ENCODE peak calls at places on chromosomes 5 and 9, in five cellular contexts. C, P, Z, K and A are unnamed samples.

GRCh38 chr5:132150565-132150964 is 77.0 kb downstream of the CSF2 start:
- DNase-seq in C (no peak), P (no peak), Z (no peak), K (no peak), A (no peak)

GRCh38 chr5:122300374-122300773 is 11.7 kb upstream of the SNCAIP start:
- DNase-seq in C (no peak), P (no peak), Z (no peak), K (no peak), A (no peak)

GRCh38 chr9:17531642-17532254 is 47.1 kb upstream of the SH3GL2 start:
- DNase-seq in C (no peak), P (no peak), Z (peak), K (no peak), A (no peak)

GRCh38 chr5:109983135-109983534 is 293.4 kb downstream of the MAN2A1 start:
- DNase-seq in C (no peak), P (no peak), Z (no peak), K (no peak), A (no peak)

GRCh38 chr5:77066191-77066590 is 20.9 kb downstream of the ZBED3 start:
- DNase-seq in C (no peak), P (no peak), Z (no peak), K (no peak), A (no peak)

GRCh38 chr5:143440448-143441102 is 37.1 kb upstream of the NR3C1 start:
- DNase-seq in C (no peak), P (no peak), Z (peak), K (no peak), A (no peak)

GRCh38 chr9:95816716-95817115 is 58.8 kb upstream of the ERCC6L2 start:
- DNase-seq in C (no peak), P (no peak), Z (no peak), K (peak), A (no peak)

GRCh38 chr5:10446490-10446889 is 4.8 kb downstream of the ROPN1L start:
- DNase-seq in C (no peak), P (no peak), Z (no peak), K (no peak), A (no peak)

GRCh38 chr9:16100596-16101091 is 547.8 kb downstream of the CCDC171 start:
- DNase-seq in C (peak), P (no peak), Z (peak), K (no peak), A (no peak)

GRCh38 chr5:141439411-141440141 is 9.3 kb downstream of the PCDHGA12 start:
- DNase-seq in C (no peak), P (no peak), Z (no peak), K (no peak), A (no peak)

GRCh38 chr5:78927657-78928282 is 57.3 kb downstream of the ARSB start:
- DNase-seq in C (no peak), P (no peak), Z (no peak), K (peak), A (no peak)

GRCh38 chr5:126234563-126235195 is 188.5 kb upstream of the GRAMD2B start:
- DNase-seq in C (no peak), P (no peak), Z (no peak), K (peak), A (no peak)

GRCh38 chr5:58284886-58285285 is 175.0 kb downstream of the PLK2 start:
- DNase-seq in C (no peak), P (no peak), Z (no peak), K (no peak), A (no peak)

GRCh38 chr9:105994970-105995369 is 300.6 kb downstream of the TMEM38B start:
- DNase-seq in C (no peak), P (no peak), Z (no peak), K (peak), A (no peak)

GRCh38 chr9:87238545-87238944 is 259.1 kb upstream of the DAPK1 start:
- DNase-seq in C (no peak), P (no peak), Z (no peak), K (no peak), A (no peak)

GRCh38 chr5:1831677-1832313 is 30.6 kb downstream of the NDUFS6 start:
- DNase-seq in C (no peak), P (no peak), Z (no peak), K (no peak), A (no peak)

GRCh38 chr9:111179577-111179976 is 141.3 kb upstream of the LPAR1 start:
- DNase-seq in C (peak), P (no peak), Z (no peak), K (no peak), A (no peak)

GRCh38 chr5:76765249-76765648 is 49.3 kb downstream of the F2R start:
- DNase-seq in C (no peak), P (no peak), Z (no peak), K (no peak), A (no peak)

GRCh38 chr9:32502459-32502858 is 23.5 kb downstream of the RIGI start:
- DNase-seq in C (no peak), P (no peak), Z (no peak), K (peak), A (no peak)

GRCh38 chr5:123035950-123036390 is 555 bp downstream of the PPIC start:
- DNase-seq in C (peak), P (peak), Z (peak), K (no peak), A (no peak)

GRCh38 chr5:37045703-37046102 is 169.1 kb downstream of the NIPBL start:
- DNase-seq in C (no peak), P (no peak), Z (no peak), K (no peak), A (no peak)

GRCh38 chr9:85212887-85213286 is 528.9 kb downstream of the AGTPBP1 start:
- DNase-seq in C (no peak), P (no peak), Z (no peak), K (peak), A (no peak)

GRCh38 chr9:124809741-124810500 is 33.0 kb downstream of the OLFML2A start:
- DNase-seq in C (no peak), P (no peak), Z (no peak), K (no peak), A (no peak)

GRCh38 chr5:174355208-174355612 is 309.7 kb downstream of the NSG2 start:
- DNase-seq in C (no peak), P (no peak), Z (no peak), K (no peak), A (no peak)

GRCh38 chr5:53642006-53642405 is 81.6 kb downstream of the NDUFS4 start:
- DNase-seq in C (no peak), P (no peak), Z (no peak), K (no peak), A (no peak)

GRCh38 chr5:14608169-14608568 is 26.6 kb downstream of the OTULINL start:
- DNase-seq in C (no peak), P (no peak), Z (no peak), K (no peak), A (no peak)

GRCh38 chr5:178206166-178207101 is 2.1 kb downstream of the HNRNPAB start:
- DNase-seq in C (no peak), P (no peak), Z (peak), K (no peak), A (no peak)

GRCh38 chr9:125600194-125600593 is 106.8 kb downstream of the MAPKAP1 start:
- DNase-seq in C (peak), P (no peak), Z (peak), K (no peak), A (no peak)

GRCh38 chr9:127388037-127388855 is 8.7 kb upstream of the SLC2A8 start:
- DNase-seq in C (no peak), P (peak), Z (peak), K (no peak), A (no peak)

DNA sequence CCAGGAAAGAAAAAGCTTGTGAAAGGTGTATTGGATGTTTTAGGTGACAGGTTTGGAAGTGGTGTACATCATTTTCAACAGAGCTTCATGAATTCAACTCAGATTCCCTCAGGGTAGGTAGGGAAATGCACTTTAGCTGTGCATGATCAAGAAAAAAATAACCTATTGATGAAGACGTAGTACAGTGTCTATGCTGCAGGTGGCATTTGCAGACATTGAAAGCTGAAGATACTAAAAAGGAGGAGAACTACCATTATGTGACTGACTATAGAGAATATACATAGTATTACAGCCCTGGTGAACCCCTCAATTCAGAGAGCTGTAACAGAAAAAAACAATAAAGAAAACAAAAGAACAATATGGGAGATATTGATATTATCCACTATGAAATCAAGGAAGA is 2344.7 kb upstream of the ACO1 start:
- DNase-seq in C (no peak), P (no peak), Z (no peak), K (no peak), A (no peak)
- TF ChIP-seq CTCF in C (no peak), P (no peak), Z (no peak), K (peak), A (no peak)

GRCh38 chr9:27545471-27545870 is 15.9 kb upstream of the MOB3B start:
- DNase-seq in C (peak), P (no peak), Z (peak), K (no peak), A (no peak)

GRCh38 chr9:27549196-27549737 is 19.7 kb upstream of the MOB3B start:
- DNase-seq in C (no peak), P (no peak), Z (no peak), K (no peak), A (no peak)

GRCh38 chr9:27542519-27542918 is 12.9 kb upstream of the MOB3B start:
- DNase-seq in C (no peak), P (no peak), Z (no peak), K (no peak), A (no peak)

GRCh38 chr9:27548055-27548741 is 18.6 kb upstream of the MOB3B start:
- DNase-seq in C (no peak), P (no peak), Z (no peak), K (no peak), A (no peak)
- TF ChIP-seq CTCF in C (peak), P (peak), Z (no peak), K (peak), A (peak)

DNA sequence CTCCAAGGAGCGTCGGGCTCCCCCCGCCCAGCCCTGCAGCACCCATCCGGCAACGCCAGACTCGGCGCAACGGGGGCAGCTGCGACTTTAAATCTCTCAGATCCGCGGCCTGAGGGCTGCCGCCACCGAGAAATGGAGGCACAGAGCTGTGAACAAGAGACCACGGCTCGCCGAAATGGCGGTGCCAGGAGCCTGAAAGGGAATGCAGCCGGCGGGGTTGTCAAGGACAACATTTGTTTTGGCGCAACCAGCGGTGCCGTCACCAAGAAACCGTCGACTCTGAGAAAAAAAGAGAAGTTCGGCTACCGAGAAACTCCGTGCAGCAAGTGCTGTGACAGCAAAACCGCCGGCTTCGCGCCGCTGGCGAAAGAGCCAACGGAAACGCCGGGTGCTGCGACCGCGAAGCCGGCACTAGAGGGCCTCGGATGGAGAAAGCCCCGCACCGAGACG is 2.1 kb upstream of the ANXA2R start:
- DNase-seq in C (peak), P (no peak), Z (peak), K (no peak), A (no peak)
- TF ChIP-seq CTCF in C (no peak), P (peak), Z (no peak), K (peak), A (no peak)

GRCh38 chr9:89383030-89383720 is 64.9 kb downstream of the SECISBP2 start:
- DNase-seq in C (no peak), P (no peak), Z (no peak), K (no peak), A (no peak)
- TF ChIP-seq CTCF in C (no peak), P (no peak), Z (no peak), K (no peak), A (no peak)

DNA sequence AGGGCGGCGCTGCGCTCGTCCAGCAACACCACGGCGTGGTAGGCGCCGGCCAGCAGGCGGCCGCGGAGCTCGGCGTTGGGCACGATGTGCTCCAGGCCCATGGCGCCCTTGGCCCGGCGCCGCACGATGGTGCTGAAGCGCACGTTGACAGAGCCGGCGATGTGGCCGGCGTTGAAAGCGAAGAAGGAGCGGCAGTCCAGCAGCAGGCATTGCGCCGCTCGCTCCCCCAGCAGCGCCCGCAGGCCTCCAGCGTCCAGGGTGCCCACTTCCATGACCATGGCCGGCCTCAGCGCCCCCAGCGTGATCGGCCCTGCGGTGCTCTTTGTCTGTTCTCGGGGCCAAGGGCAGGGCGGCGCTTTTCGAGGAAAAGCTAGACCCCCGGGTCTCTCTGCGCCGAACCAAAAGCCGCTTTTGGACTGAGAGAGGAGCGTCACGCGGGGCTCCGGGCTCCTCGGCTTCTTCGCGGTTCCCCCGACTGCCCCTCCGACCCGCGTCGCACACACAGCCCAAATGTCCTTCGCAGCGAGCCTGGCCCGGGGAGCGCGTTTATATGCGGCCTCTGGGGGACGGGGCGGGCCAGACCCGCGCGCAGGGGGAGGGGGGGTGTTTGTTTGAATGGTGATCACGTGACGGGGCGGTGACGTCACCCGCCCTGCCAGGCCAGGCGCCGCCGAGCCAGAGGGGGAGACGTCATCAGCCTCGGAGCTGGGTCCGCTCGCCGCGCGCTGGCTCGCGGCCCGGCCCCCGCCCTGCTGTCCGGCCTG is at the start of gene DUSP1:
- DNase-seq in C (peak), P (peak), Z (peak), K (no peak), A (peak)
- TF ChIP-seq CTCF in C (peak), P (peak), Z (peak), K (no peak), A (peak)

GRCh38 chr5:153756540-153756939 is 266.1 kb downstream of the GRIA1 start:
- DNase-seq in C (no peak), P (no peak), Z (no peak), K (no peak), A (no peak)
- TF ChIP-seq CTCF in C (no peak), P (no peak), Z (no peak), K (peak), A (no peak)

DNA sequence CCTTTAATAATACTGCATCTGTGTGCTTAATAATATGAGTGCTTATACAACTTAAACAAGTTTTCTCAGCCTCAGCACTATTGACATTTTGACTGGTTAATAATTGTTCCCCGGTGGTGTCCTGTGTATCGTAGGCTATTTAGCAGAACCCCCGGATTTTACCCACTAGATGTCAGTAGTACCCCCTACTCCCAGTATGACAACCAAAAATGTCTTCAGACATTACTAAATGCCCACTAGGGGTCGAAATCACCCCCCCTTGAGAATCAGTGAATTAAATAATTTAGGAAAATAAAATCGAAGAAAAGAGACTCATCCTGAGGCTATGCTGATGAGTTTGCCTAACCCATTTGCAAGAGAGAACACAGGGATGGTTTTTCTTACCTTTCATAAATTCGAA is 166.3 kb downstream of the ATP10B start:
- DNase-seq in C (no peak), P (no peak), Z (no peak), K (no peak), A (no peak)
- TF ChIP-seq CTCF in C (no peak), P (no peak), Z (no peak), K (peak), A (peak)

DNA sequence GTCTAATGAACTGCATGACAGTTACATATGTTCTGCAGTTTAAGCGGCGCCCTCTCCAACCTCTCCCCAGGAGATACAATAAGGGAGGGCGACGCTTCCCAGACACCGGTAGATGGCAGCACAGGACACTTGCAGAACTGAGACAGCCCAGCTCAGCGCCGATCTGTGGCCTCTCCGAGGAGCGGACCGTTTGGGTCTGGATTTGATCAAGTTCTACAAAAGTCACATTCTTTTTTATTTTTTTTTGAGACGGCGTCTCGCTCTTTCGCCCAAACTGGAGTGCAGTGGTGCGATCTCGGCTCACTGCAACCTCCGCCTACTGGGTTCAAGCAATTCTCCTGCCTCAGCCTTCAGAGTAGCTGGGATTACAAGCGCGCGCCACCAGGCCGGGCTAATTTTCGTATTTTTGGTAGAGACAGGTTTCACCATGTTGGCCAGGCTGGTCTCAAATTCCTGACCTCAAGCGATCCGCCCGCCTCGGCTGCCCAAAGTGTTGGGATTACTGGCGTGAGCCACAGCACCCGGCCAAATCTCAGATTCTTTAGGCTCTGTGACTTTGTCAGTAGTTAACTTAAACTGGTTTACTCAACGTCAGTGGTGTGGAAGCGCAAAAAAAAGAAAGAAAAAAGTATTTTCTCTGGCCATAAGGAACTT is 1.4 kb upstream of the ATOSB start:
- DNase-seq in C (peak), P (peak), Z (peak), K (peak), A (no peak)
- TF ChIP-seq CTCF in C (peak), P (peak), Z (peak), K (peak), A (peak)

GRCh38 chr9:137602661-137603060 is 2.8 kb upstream of the ARRDC1 start:
- DNase-seq in C (no peak), P (no peak), Z (no peak), K (no peak), A (no peak)
- TF ChIP-seq CTCF in C (no peak), P (no peak), Z (no peak), K (no peak), A (no peak)

GRCh38 chr5:129061849-129062248 is 32.7 kb upstream of the ISOC1 start:
- DNase-seq in C (no peak), P (no peak), Z (no peak), K (no peak), A (no peak)
- TF ChIP-seq CTCF in C (no peak), P (no peak), Z (no peak), K (no peak), A (no peak)